ENCODE peak calls at places on chromosomes 6 and 20, in four cellular contexts. One of them, this sample, is unnamed.

GRCh38 chr6:104381907-104382306 is 477.8 kb downstream of the HACE1 start:
- DNase-seq in stimulated activated CD4-positive, alpha-beta T cell treated with anti-CD3 and anti-CD28 coated beads, Interleukin-12 subunit alpha, Interleukin-12 subunit beta, amount 100 ng/mL, for 4 hours: no peak
- DNase-seq in effector memory CD4-positive, alpha-beta T cell: no peak
- DNase-seq in naive thymus-derived CD4-positive, alpha-beta T cell: no peak
- DNase-seq in this sample: no peak

GRCh38 chr6:6586167-6586566 is 2.4 kb upstream of the LY86 start:
- DNase-seq in naive thymus-derived CD4-positive, alpha-beta T cell: no peak
- DNase-seq in stimulated activated CD4-positive, alpha-beta T cell treated with anti-CD3 and anti-CD28 coated beads, Interleukin-12 subunit alpha, Interleukin-12 subunit beta, amount 100 ng/mL, for 4 hours: no peak
- DNase-seq in effector memory CD4-positive, alpha-beta T cell: no peak
- DNase-seq in this sample: no peak

GRCh38 chr6:12969933-12970332 is 253.4 kb downstream of the PHACTR1 start:
- DNase-seq in stimulated activated CD4-positive, alpha-beta T cell treated with anti-CD3 and anti-CD28 coated beads, Interleukin-12 subunit alpha, Interleukin-12 subunit beta, amount 100 ng/mL, for 4 hours: no peak
- DNase-seq in naive thymus-derived CD4-positive, alpha-beta T cell: no peak
- DNase-seq in effector memory CD4-positive, alpha-beta T cell: no peak
- DNase-seq in this sample: no peak

GRCh38 chr20:21513881-21514540 is at the start of gene NKX2-2:
- DNase-seq in effector memory CD4-positive, alpha-beta T cell: no peak
- DNase-seq in stimulated activated CD4-positive, alpha-beta T cell treated with anti-CD3 and anti-CD28 coated beads, Interleukin-12 subunit alpha, Interleukin-12 subunit beta, amount 100 ng/mL, for 4 hours: no peak
- DNase-seq in naive thymus-derived CD4-positive, alpha-beta T cell: no peak
- DNase-seq in this sample: no peak

GRCh38 chr6:129340983-129341382 is 369.0 kb downstream of the ARHGAP18 start:
- DNase-seq in stimulated activated CD4-positive, alpha-beta T cell treated with anti-CD3 and anti-CD28 coated beads, Interleukin-12 subunit alpha, Interleukin-12 subunit beta, amount 100 ng/mL, for 4 hours: no peak
- DNase-seq in effector memory CD4-positive, alpha-beta T cell: no peak
- DNase-seq in naive thymus-derived CD4-positive, alpha-beta T cell: no peak
- DNase-seq in this sample: no peak

GRCh38 chr6:9481292-9482029 is 933.4 kb downstream of the TFAP2A start:
- DNase-seq in stimulated activated CD4-positive, alpha-beta T cell treated with anti-CD3 and anti-CD28 coated beads, Interleukin-12 subunit alpha, Interleukin-12 subunit beta, amount 100 ng/mL, for 4 hours: no peak
- DNase-seq in naive thymus-derived CD4-positive, alpha-beta T cell: no peak
- DNase-seq in effector memory CD4-positive, alpha-beta T cell: no peak
- DNase-seq in this sample: no peak

GRCh38 chr20:44632103-44632752 is 19.3 kb downstream of the ADA start:
- DNase-seq in naive thymus-derived CD4-positive, alpha-beta T cell: no peak
- DNase-seq in stimulated activated CD4-positive, alpha-beta T cell treated with anti-CD3 and anti-CD28 coated beads, Interleukin-12 subunit alpha, Interleukin-12 subunit beta, amount 100 ng/mL, for 4 hours: no peak
- DNase-seq in effector memory CD4-positive, alpha-beta T cell: no peak
- DNase-seq in this sample: no peak

GRCh38 chr20:2742934-2743559 is 50.5 kb downstream of the EBF4 start:
- DNase-seq in naive thymus-derived CD4-positive, alpha-beta T cell: peak
- DNase-seq in effector memory CD4-positive, alpha-beta T cell: peak
- DNase-seq in stimulated activated CD4-positive, alpha-beta T cell treated with anti-CD3 and anti-CD28 coated beads, Interleukin-12 subunit alpha, Interleukin-12 subunit beta, amount 100 ng/mL, for 4 hours: peak
- DNase-seq in this sample: peak

GRCh38 chr20:36861625-36861874 is 14.4 kb upstream of the TLDC2 start:
- DNase-seq in naive thymus-derived CD4-positive, alpha-beta T cell: no peak
- DNase-seq in effector memory CD4-positive, alpha-beta T cell: no peak
- DNase-seq in stimulated activated CD4-positive, alpha-beta T cell treated with anti-CD3 and anti-CD28 coated beads, Interleukin-12 subunit alpha, Interleukin-12 subunit beta, amount 100 ng/mL, for 4 hours: no peak
- DNase-seq in this sample: no peak

GRCh38 chr20:11337361-11338130 is 580.1 kb upstream of the BTBD3 start:
- DNase-seq in effector memory CD4-positive, alpha-beta T cell: no peak
- DNase-seq in naive thymus-derived CD4-positive, alpha-beta T cell: no peak
- DNase-seq in stimulated activated CD4-positive, alpha-beta T cell treated with anti-CD3 and anti-CD28 coated beads, Interleukin-12 subunit alpha, Interleukin-12 subunit beta, amount 100 ng/mL, for 4 hours: no peak
- DNase-seq in this sample: no peak

GRCh38 chr6:98871057-98871456 is 36.7 kb downstream of the POU3F2 start:
- DNase-seq in effector memory CD4-positive, alpha-beta T cell: no peak
- DNase-seq in naive thymus-derived CD4-positive, alpha-beta T cell: no peak
- DNase-seq in stimulated activated CD4-positive, alpha-beta T cell treated with anti-CD3 and anti-CD28 coated beads, Interleukin-12 subunit alpha, Interleukin-12 subunit beta, amount 100 ng/mL, for 4 hours: no peak
- DNase-seq in this sample: no peak

GRCh38 chr6:29941476-29941875 is 856 bp upstream of the HLA-A start:
- DNase-seq in stimulated activated CD4-positive, alpha-beta T cell treated with anti-CD3 and anti-CD28 coated beads, Interleukin-12 subunit alpha, Interleukin-12 subunit beta, amount 100 ng/mL, for 4 hours: no peak
- DNase-seq in naive thymus-derived CD4-positive, alpha-beta T cell: no peak
- DNase-seq in effector memory CD4-positive, alpha-beta T cell: no peak
- DNase-seq in this sample: no peak

GRCh38 chr6:63904844-63905243 is 269.2 kb downstream of the PHF3 start:
- DNase-seq in effector memory CD4-positive, alpha-beta T cell: no peak
- DNase-seq in stimulated activated CD4-positive, alpha-beta T cell treated with anti-CD3 and anti-CD28 coated beads, Interleukin-12 subunit alpha, Interleukin-12 subunit beta, amount 100 ng/mL, for 4 hours: no peak
- DNase-seq in naive thymus-derived CD4-positive, alpha-beta T cell: no peak
- DNase-seq in this sample: no peak

GRCh38 chr6:74510878-74511277 is 695.0 kb downstream of the COL12A1 start:
- DNase-seq in effector memory CD4-positive, alpha-beta T cell: no peak
- DNase-seq in stimulated activated CD4-positive, alpha-beta T cell treated with anti-CD3 and anti-CD28 coated beads, Interleukin-12 subunit alpha, Interleukin-12 subunit beta, amount 100 ng/mL, for 4 hours: no peak
- DNase-seq in naive thymus-derived CD4-positive, alpha-beta T cell: no peak
- DNase-seq in this sample: no peak

GRCh38 chr6:36986704-36987047 is 680 bp upstream of the MTCH1 start:
- DNase-seq in stimulated activated CD4-positive, alpha-beta T cell treated with anti-CD3 and anti-CD28 coated beads, Interleukin-12 subunit alpha, Interleukin-12 subunit beta, amount 100 ng/mL, for 4 hours: no peak
- DNase-seq in effector memory CD4-positive, alpha-beta T cell: no peak
- DNase-seq in naive thymus-derived CD4-positive, alpha-beta T cell: no peak
- DNase-seq in this sample: no peak

GRCh38 chr6:46376562-46376969 is 114.7 kb downstream of the RCAN2 start:
- DNase-seq in stimulated activated CD4-positive, alpha-beta T cell treated with anti-CD3 and anti-CD28 coated beads, Interleukin-12 subunit alpha, Interleukin-12 subunit beta, amount 100 ng/mL, for 4 hours: no peak
- DNase-seq in naive thymus-derived CD4-positive, alpha-beta T cell: no peak
- DNase-seq in effector memory CD4-positive, alpha-beta T cell: no peak
- DNase-seq in this sample: no peak

GRCh38 chr20:9977629-9978028 is 57.2 kb upstream of the ANKEF1 start:
- DNase-seq in stimulated activated CD4-positive, alpha-beta T cell treated with anti-CD3 and anti-CD28 coated beads, Interleukin-12 subunit alpha, Interleukin-12 subunit beta, amount 100 ng/mL, for 4 hours: no peak
- DNase-seq in naive thymus-derived CD4-positive, alpha-beta T cell: no peak
- DNase-seq in effector memory CD4-positive, alpha-beta T cell: no peak
- DNase-seq in this sample: no peak

GRCh38 chr20:3133156-3133555 is 26.5 kb downstream of the FASTKD5 start:
- DNase-seq in stimulated activated CD4-positive, alpha-beta T cell treated with anti-CD3 and anti-CD28 coated beads, Interleukin-12 subunit alpha, Interleukin-12 subunit beta, amount 100 ng/mL, for 4 hours: no peak
- DNase-seq in naive thymus-derived CD4-positive, alpha-beta T cell: no peak
- DNase-seq in effector memory CD4-positive, alpha-beta T cell: no peak
- DNase-seq in this sample: no peak

GRCh38 chr20:32514760-32515159 is 70.4 kb downstream of the NOL4L start:
- DNase-seq in stimulated activated CD4-positive, alpha-beta T cell treated with anti-CD3 and anti-CD28 coated beads, Interleukin-12 subunit alpha, Interleukin-12 subunit beta, amount 100 ng/mL, for 4 hours: no peak
- DNase-seq in naive thymus-derived CD4-positive, alpha-beta T cell: no peak
- DNase-seq in effector memory CD4-positive, alpha-beta T cell: no peak
- DNase-seq in this sample: no peak

GRCh38 chr6:95660544-95660943 is 83.2 kb downstream of the MANEA start:
- DNase-seq in effector memory CD4-positive, alpha-beta T cell: no peak
- DNase-seq in stimulated activated CD4-positive, alpha-beta T cell treated with anti-CD3 and anti-CD28 coated beads, Interleukin-12 subunit alpha, Interleukin-12 subunit beta, amount 100 ng/mL, for 4 hours: no peak
- DNase-seq in naive thymus-derived CD4-positive, alpha-beta T cell: no peak
- DNase-seq in this sample: no peak

GRCh38 chr6:151392429-151392828 is 1.1 kb upstream of the ZBTB2 start:
- DNase-seq in stimulated activated CD4-positive, alpha-beta T cell treated with anti-CD3 and anti-CD28 coated beads, Interleukin-12 subunit alpha, Interleukin-12 subunit beta, amount 100 ng/mL, for 4 hours: no peak
- DNase-seq in naive thymus-derived CD4-positive, alpha-beta T cell: no peak
- DNase-seq in effector memory CD4-positive, alpha-beta T cell: no peak
- DNase-seq in this sample: no peak